ENCODE peak calls at places on chromosome 5, in six cellular contexts. W is A549, T is HepG2, Q is GM12878, B is K562, R is upper lobe of left lung. G is an unnamed sample.

GRCh38 chr5:60856059-60856458 is 12.0 kb upstream of the ELOVL7 start:
- ATAC-seq in Q (no peak), W (no peak), R (no peak), B (no peak), T (no peak), G (no peak)

GRCh38 chr5:59027145-59027907 is 444.5 kb downstream of the RAB3C start:
- ATAC-seq in Q (no peak), T (no peak), W (no peak), B (no peak), R (no peak), G (no peak)

GRCh38 chr5:95027151-95027721 is 257.7 kb downstream of the MCTP1 start:
- ATAC-seq in Q (peak), R (peak), W (no peak), B (no peak), T (no peak), G (peak)

GRCh38 chr5:33343661-33344327 is 97.0 kb upstream of the TARS1 start:
- ATAC-seq in W (peak), T (no peak), Q (no peak), B (no peak), R (no peak), G (peak)

GRCh38 chr5:77590347-77590746 is 48.2 kb downstream of the OTP start:
- ATAC-seq in R (no peak), W (no peak), T (no peak), Q (peak), B (no peak), G (no peak)

GRCh38 chr5:117731445-117731844 is 1156.8 kb upstream of the SEMA6A start:
- ATAC-seq in R (no peak), B (no peak), T (no peak), Q (no peak), W (no peak), G (peak)

GRCh38 chr5:155728857-155729683 is 597.9 kb upstream of the SGCD start:
- ATAC-seq in Q (no peak), T (no peak), R (no peak), B (no peak), W (no peak), G (peak)

GRCh38 chr5:169701910-169702451 is 64.9 kb downstream of the DOCK2 start:
- ATAC-seq in T (peak), W (peak), R (no peak), Q (no peak), B (peak), G (no peak)

GRCh38 chr5:41156739-41157138 is 56.6 kb downstream of the C6 start:
- ATAC-seq in Q (no peak), B (no peak), W (no peak), T (no peak), R (no peak), G (no peak)

GRCh38 chr5:115571441-115571878 is 26.9 kb upstream of the FEM1C start:
- ATAC-seq in W (peak), B (peak), R (no peak), T (peak), Q (no peak), G (peak)

GRCh38 chr5:76718381-76718832 is 2.5 kb downstream of the F2R start:
- ATAC-seq in W (no peak), T (no peak), B (no peak), Q (no peak), R (no peak), G (no peak)

GRCh38 chr5:90932052-90932699 is 373.6 kb downstream of the ADGRV1 start:
- ATAC-seq in R (no peak), W (peak), T (peak), B (peak), Q (peak), G (peak)

GRCh38 chr5:143244000-143244736 is 159.3 kb downstream of the NR3C1 start:
- ATAC-seq in B (no peak), R (peak), W (peak), Q (no peak), T (peak), G (peak)

GRCh38 chr5:11619339-11620028 is 284.8 kb downstream of the CTNND2 start:
- ATAC-seq in W (no peak), R (no peak), B (no peak), T (peak), Q (no peak), G (no peak)

GRCh38 chr5:14145356-14146334 is 2.5 kb downstream of the TRIO start:
- ATAC-seq in T (no peak), B (no peak), Q (no peak), W (no peak), R (peak), G (no peak)

GRCh38 chr5:111930905-111931461 is 174.0 kb upstream of the NREP start:
- ATAC-seq in Q (no peak), B (no peak), T (no peak), R (no peak), W (no peak), G (no peak)

GRCh38 chr5:72467987-72468386 is 39.2 kb downstream of the ZNF366 start:
- ATAC-seq in R (no peak), Q (no peak), B (no peak), W (no peak), T (no peak), G (no peak)

GRCh38 chr5:132840896-132841818 is 10.7 kb upstream of the SHROOM1 start:
- ATAC-seq in Q (no peak), R (peak), T (no peak), B (peak), W (no peak), G (no peak)

GRCh38 chr5:119346404-119346803 is 9.4 kb upstream of the TNFAIP8 start:
- ATAC-seq in W (no peak), B (no peak), T (no peak), Q (peak), R (no peak), G (no peak)

GRCh38 chr5:144121577-144121976 is 48.9 kb downstream of the YIPF5 start:
- ATAC-seq in W (no peak), B (no peak), T (no peak), Q (no peak), R (no peak), G (no peak)

GRCh38 chr5:179122411-179123108 is 62.4 kb downstream of the ZNF354C start:
- ATAC-seq in W (no peak), B (no peak), T (no peak), R (no peak), Q (no peak), G (no peak)

GRCh38 chr5:126386146-126386545 is 37.1 kb upstream of the GRAMD2B start:
- ATAC-seq in B (no peak), T (no peak), W (no peak), R (no peak), Q (no peak), G (no peak)

GRCh38 chr5:39760385-39761198 is 335.8 kb upstream of the DAB2 start:
- ATAC-seq in Q (no peak), B (no peak), R (no peak), W (peak), T (no peak), G (peak)

GRCh38 chr5:168417731-168418429 is 68.4 kb upstream of the RARS1 start:
- ATAC-seq in T (no peak), Q (no peak), R (no peak), W (no peak), B (no peak), G (no peak)

GRCh38 chr5:81202652-81203051 is 30.5 kb upstream of the CKMT2 start:
- ATAC-seq in W (no peak), Q (no peak), R (no peak), B (no peak), T (no peak), G (no peak)

GRCh38 chr5:133818031-133818431 is 150.4 kb downstream of the C5orf15 start:
- ATAC-seq in R (no peak), W (peak), B (no peak), T (no peak), Q (no peak), G (peak)

GRCh38 chr5:67548520-67549262 is 352.1 kb upstream of the CD180 start:
- ATAC-seq in T (peak), Q (no peak), B (no peak), W (no peak), R (no peak), G (no peak)

GRCh38 chr5:34564706-34565235 is 91.4 kb upstream of the RAI14 start:
- ATAC-seq in T (no peak), W (peak), Q (no peak), R (peak), B (peak), G (peak)

GRCh38 chr5:98789029-98789428 is 15.6 kb downstream of the RGMB start:
- ATAC-seq in Q (no peak), R (no peak), B (no peak), W (no peak), T (no peak), G (no peak)

GRCh38 chr5:124654418-124654817 is 92.0 kb downstream of the ZNF608 start:
- ATAC-seq in Q (no peak), R (no peak), T (no peak), W (no peak), B (peak), G (no peak)

GRCh38 chr5:163908253-163908652 is 402.8 kb downstream of the MAT2B start:
- ATAC-seq in R (no peak), T (no peak), W (no peak), B (no peak), Q (no peak), G (no peak)

GRCh38 chr5:32197032-32197431 is 22.9 kb upstream of the GOLPH3 start:
- ATAC-seq in Q (no peak), B (no peak), R (no peak), T (no peak), W (no peak), G (no peak)

GRCh38 chr5:33401482-33402390 is 39.0 kb upstream of the TARS1 start:
- ATAC-seq in T (no peak), Q (no peak), W (peak), B (no peak), R (no peak), G (peak)

GRCh38 chr5:35902032-35902681 is 36.3 kb downstream of the CAPSL start:
- ATAC-seq in R (no peak), Q (peak), W (no peak), T (no peak), B (no peak), G (no peak)

GRCh38 chr5:168332042-168332441 is 40.6 kb downstream of the WWC1 start:
- ATAC-seq in B (no peak), R (no peak), W (no peak), T (no peak), Q (no peak), G (no peak)

GRCh38 chr5:132457371-132458225 is 33.0 kb downstream of the IRF1 start:
- ATAC-seq in R (peak), T (no peak), W (no peak), B (peak), Q (peak), G (peak)

GRCh38 chr5:57368010-57368409 is 114.6 kb downstream of the ACTBL2 start:
- ATAC-seq in Q (no peak), R (no peak), B (no peak), T (no peak), W (peak), G (no peak)

GRCh38 chr5:178399723-178400115 is 167.1 kb upstream of the PHYKPL start:
- ATAC-seq in R (no peak), W (no peak), B (no peak), Q (no peak), T (no peak), G (no peak)

GRCh38 chr5:7881091-7881490 is 12.1 kb downstream of the MTRR start:
- ATAC-seq in T (no peak), Q (peak), W (peak), B (peak), R (no peak), G (no peak)

GRCh38 chr5:149471406-149472183 is 79.6 kb downstream of the CSNK1A1 start:
- ATAC-seq in T (peak), B (peak), R (no peak), W (peak), Q (no peak), G (peak)

DNA sequence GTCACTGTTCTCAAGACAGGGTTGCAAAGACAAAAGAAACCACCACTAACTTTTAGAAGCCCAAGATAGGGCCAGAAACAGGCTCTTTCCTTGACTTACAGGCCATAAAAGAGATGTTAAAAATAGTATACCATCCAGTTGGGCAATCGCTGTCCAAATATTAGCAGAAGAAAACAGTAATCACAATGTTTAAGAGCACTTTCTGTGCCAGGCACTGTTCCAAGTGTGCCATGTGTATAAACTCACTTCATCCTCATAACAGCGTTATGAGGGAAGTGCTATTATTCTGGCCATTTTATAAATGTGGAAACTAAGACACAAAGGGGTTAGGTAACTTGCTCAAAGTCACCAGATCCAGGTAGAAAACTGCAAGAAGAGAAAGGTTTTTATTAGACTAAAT is 111.7 kb downstream of the KCNN2 start:
- ATAC-seq in Q (no peak), R (no peak), B (no peak), W (no peak), T (no peak), G (peak)
- TF ChIP-seq EP300 in Q (no peak), R (no peak), B (no peak), W (no peak), T (no peak), G (no peak)

GRCh38 chr5:139746691-139747582 is 48.7 kb upstream of the PSD2 start:
- ATAC-seq in B (peak), W (peak), Q (peak), R (no peak), T (peak), G (peak)
- TF ChIP-seq POLR2A in B (no peak), W (no peak), Q (no peak), R (no peak), T (no peak), G (no peak)

GRCh38 chr5:65833780-65834179 is 92.6 kb upstream of the ERBIN start:
- ATAC-seq in Q (no peak), W (no peak), R (no peak), B (no peak), T (no peak), G (no peak)

GRCh38 chr5:65831276-65831675 is 95.1 kb upstream of the ERBIN start:
- ATAC-seq in B (no peak), W (no peak), Q (no peak), T (no peak), R (no peak), G (no peak)

GRCh38 chr5:65832603-65833228 is 93.7 kb upstream of the ERBIN start:
- ATAC-seq in Q (no peak), R (no peak), T (no peak), B (no peak), W (no peak), G (no peak)

GRCh38 chr5:65830856-65831255 is 95.5 kb upstream of the ERBIN start:
- ATAC-seq in Q (no peak), R (no peak), B (no peak), W (no peak), T (no peak), G (no peak)

GRCh38 chr5:65832152-65832551 is 94.2 kb upstream of the ERBIN start:
- ATAC-seq in T (no peak), Q (no peak), W (no peak), B (no peak), R (no peak), G (no peak)
- TF ChIP-seq EP300 in T (no peak), Q (no peak), W (no peak), B (no peak), R (no peak), G (no peak)

GRCh38 chr5:10301842-10302610 is 5.7 kb downstream of the CMBL start:
- ATAC-seq in T (no peak), W (peak), B (no peak), Q (no peak), R (peak), G (peak)
- TF ChIP-seq POLR2A in T (no peak), W (no peak), B (no peak), Q (no peak), R (no peak), G (no peak)

DNA sequence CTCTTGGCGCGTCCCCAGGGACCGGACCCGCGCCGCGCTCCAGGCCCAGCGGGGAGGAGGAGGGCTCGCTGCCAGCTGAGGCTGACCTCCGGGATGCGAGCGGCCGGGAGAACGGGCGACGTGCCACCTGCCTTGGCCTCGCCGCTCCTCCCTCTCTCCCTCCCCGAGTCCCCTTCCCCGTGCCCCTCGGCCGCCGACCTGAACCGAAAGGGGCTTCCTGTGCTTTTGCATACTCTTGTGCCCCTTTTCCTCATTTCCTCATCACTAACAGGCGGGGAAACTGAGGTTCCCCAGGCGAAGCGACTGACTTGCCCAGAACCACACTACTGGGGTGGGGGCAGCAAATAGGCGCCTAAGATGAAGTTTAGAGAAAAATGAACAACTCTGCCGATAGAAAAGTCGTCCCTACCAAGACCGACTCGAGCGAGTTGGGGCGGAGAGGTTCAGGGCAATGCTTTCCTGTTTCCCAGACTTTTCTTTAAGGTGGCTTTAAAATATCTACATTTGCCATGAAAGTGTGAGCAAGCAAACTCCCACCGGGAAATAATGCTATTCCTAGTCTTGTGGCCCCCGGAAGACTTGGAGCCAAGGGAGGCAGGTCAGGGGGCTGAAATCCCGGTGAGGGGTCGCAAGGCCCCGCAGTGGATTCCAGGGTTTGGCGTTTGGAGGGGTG is 580 bp upstream of the DUSP1 start:
- ATAC-seq in B (no peak), W (no peak), T (no peak), R (no peak), Q (peak), G (no peak)
- TF ChIP-seq EP300 in B (no peak), W (peak), T (no peak), R (no peak), Q (no peak), G (no peak)

GRCh38 chr5:110738812-110739651 is at the start of gene SLC25A46:
- ATAC-seq in W (peak), R (peak), Q (peak), T (peak), B (peak), G (peak)
- TF ChIP-seq POLR2A in W (peak), R (peak), Q (peak), T (peak), B (peak), G (peak)

G was measured in gastroesophageal sphincter.